ENCODE peak calls at places on chromosome 19, in five cellular contexts. One of them, this sample, is unnamed.

GRCh38 chr19:13859361-13859880 is 17.5 kb upstream of the NANOS3 start:
- DNase-seq in pancreas: no peak
- DNase-seq in neural progenitor cell: no peak
- DNase-seq in RWPE2: no peak
- DNase-seq in DND-41: no peak
- DNase-seq in this sample: no peak

GRCh38 chr19:16496613-16496983 is 404 bp downstream of the C19orf44 start:
- DNase-seq in pancreas: no peak
- DNase-seq in neural progenitor cell: no peak
- DNase-seq in RWPE2: no peak
- DNase-seq in DND-41: no peak
- DNase-seq in this sample: no peak

GRCh38 chr19:2409352-2409912 is 18.0 kb downstream of the TIMM13 start:
- DNase-seq in pancreas: no peak
- DNase-seq in neural progenitor cell: no peak
- DNase-seq in RWPE2: no peak
- DNase-seq in DND-41: no peak
- DNase-seq in this sample: no peak

GRCh38 chr19:35249848-35250711 is 1.3 kb downstream of the LSR start:
- DNase-seq in pancreas: no peak
- DNase-seq in neural progenitor cell: no peak
- DNase-seq in RWPE2: no peak
- DNase-seq in DND-41: no peak
- DNase-seq in this sample: no peak

GRCh38 chr19:18846862-18847515 is 15.2 kb downstream of the UPF1 start:
- DNase-seq in pancreas: peak; percentile 77
- DNase-seq in neural progenitor cell: peak; percentile 91
- DNase-seq in RWPE2: no peak
- DNase-seq in DND-41: peak; percentile 57
- DNase-seq in this sample: peak; percentile 67

GRCh38 chr19:3950871-3951861 is 18.3 kb downstream of the NMRK2 start:
- DNase-seq in pancreas: peak; percentile 45
- DNase-seq in neural progenitor cell: no peak
- DNase-seq in RWPE2: no peak
- DNase-seq in DND-41: no peak
- DNase-seq in this sample: no peak

GRCh38 chr19:55344444-55344843 is 4.8 kb downstream of the KMT5C start:
- DNase-seq in pancreas: no peak
- DNase-seq in neural progenitor cell: no peak
- DNase-seq in RWPE2: peak; percentile 85
- DNase-seq in DND-41: no peak
- DNase-seq in this sample: no peak

GRCh38 chr19:10862561-10863106 is 8.7 kb upstream of the CARM1 start:
- DNase-seq in pancreas: no peak
- DNase-seq in neural progenitor cell: no peak
- DNase-seq in RWPE2: no peak
- DNase-seq in DND-41: no peak
- DNase-seq in this sample: no peak

GRCh38 chr19:709965-710714 is 1.4 kb downstream of the PALM start:
- DNase-seq in pancreas: no peak
- DNase-seq in neural progenitor cell: peak; percentile 22
- DNase-seq in RWPE2: no peak
- DNase-seq in DND-41: no peak
- DNase-seq in this sample: no peak

GRCh38 chr19:17220207-17220758 is 5.1 kb downstream of the USE1 start:
- DNase-seq in pancreas: no peak
- DNase-seq in neural progenitor cell: no peak
- DNase-seq in RWPE2: no peak
- DNase-seq in DND-41: no peak
- DNase-seq in this sample: peak; percentile 61

GRCh38 chr19:3398114-3398899 is 31.9 kb downstream of the NFIC start:
- DNase-seq in pancreas: peak; percentile 91
- DNase-seq in neural progenitor cell: peak; percentile 46
- DNase-seq in RWPE2: no peak
- DNase-seq in DND-41: no peak
- DNase-seq in this sample: no peak

GRCh38 chr19:13017306-13018036 is 22.2 kb downstream of the NFIX start:
- DNase-seq in pancreas: no peak
- DNase-seq in neural progenitor cell: no peak
- DNase-seq in RWPE2: no peak
- DNase-seq in DND-41: no peak
- DNase-seq in this sample: no peak

DNA sequence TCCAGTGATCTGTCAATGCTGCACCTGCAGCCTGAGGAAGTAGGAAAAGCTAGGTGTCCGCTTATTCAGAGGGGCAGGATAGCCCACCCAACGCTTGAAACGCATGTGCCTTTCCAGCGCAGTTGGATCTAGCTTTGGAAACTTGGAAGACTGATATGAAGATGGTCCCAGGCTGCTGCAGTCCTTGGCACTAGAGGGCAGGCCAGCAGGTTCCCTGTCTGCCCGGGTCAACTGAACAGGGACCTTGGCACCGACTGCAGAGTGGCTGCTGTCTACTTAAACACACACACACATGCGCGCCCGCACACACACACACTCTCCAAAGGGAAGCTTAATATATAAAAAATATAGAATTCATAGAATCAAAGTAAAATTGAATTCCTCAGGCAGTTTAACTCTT is 100.0 kb downstream of the TSHZ3 start:
- DNase-seq in pancreas: no peak
- DNase-seq in neural progenitor cell: no peak
- DNase-seq in RWPE2: no peak
- DNase-seq in DND-41: no peak
- DNase-seq in this sample: no peak
- H3K27ac ChIP-seq in pancreas: no peak overlapping the region
- H3K27ac ChIP-seq in neural progenitor cell: no peak overlapping the region
- H3K27ac ChIP-seq in RWPE2: no peak overlapping the region
- H3K27ac ChIP-seq in DND-41: no peak overlapping the region
- H3K27ac ChIP-seq in this sample: no peak overlapping the region

GRCh38 chr19:11964496-11964857 is 363 bp upstream of the ZNF763 start:
- DNase-seq in pancreas: peak; percentile 37
- DNase-seq in neural progenitor cell: no peak
- DNase-seq in RWPE2: no peak
- DNase-seq in DND-41: no peak
- DNase-seq in this sample: no peak
- TF ChIP-seq CTCF in pancreas: no peak
- TF ChIP-seq CTCF in neural progenitor cell: peak; percentile 18
- TF ChIP-seq CTCF in RWPE2: no peak
- TF ChIP-seq CTCF in DND-41: peak; percentile 33
- TF ChIP-seq CTCF in this sample: no peak

GRCh38 chr19:48341006-48341405 is 15.7 kb downstream of the EMP3 start:
- DNase-seq in pancreas: no peak
- DNase-seq in neural progenitor cell: no peak
- DNase-seq in RWPE2: peak; percentile 88
- DNase-seq in DND-41: no peak
- DNase-seq in this sample: peak; percentile 86
- H3K27ac ChIP-seq in pancreas: no peak overlapping the region
- H3K27ac ChIP-seq in neural progenitor cell: no peak overlapping the region
- H3K27ac ChIP-seq in RWPE2: no peak overlapping the region
- H3K27ac ChIP-seq in DND-41: no peak overlapping the region
- H3K27ac ChIP-seq in this sample: peak overlapping the region; percentile 75

GRCh38 chr19:15323496-15324235 is 8.7 kb downstream of the BRD4 start:
- DNase-seq in pancreas: peak; percentile 68
- DNase-seq in neural progenitor cell: no peak
- DNase-seq in RWPE2: no peak
- DNase-seq in DND-41: no peak
- DNase-seq in this sample: peak; percentile 45
- TF ChIP-seq CTCF in pancreas: no peak
- TF ChIP-seq CTCF in neural progenitor cell: no peak
- TF ChIP-seq CTCF in RWPE2: no peak
- TF ChIP-seq CTCF in DND-41: no peak
- TF ChIP-seq CTCF in this sample: no peak

DNA sequence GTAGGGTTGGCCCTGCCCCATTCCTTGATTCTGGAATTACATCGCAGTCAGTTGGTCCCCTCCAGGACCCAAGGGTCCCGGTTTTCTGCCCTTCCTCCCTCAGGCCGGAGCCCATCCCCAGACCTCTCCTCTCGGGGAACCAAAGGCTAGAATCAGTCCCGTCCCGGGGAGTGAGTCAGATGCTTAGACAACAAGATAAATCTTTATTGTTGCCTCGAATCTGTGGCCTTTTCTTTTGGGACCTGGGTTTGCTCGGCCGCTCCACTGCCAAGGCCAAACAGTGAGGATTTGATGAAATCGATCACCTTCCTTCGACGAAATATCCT is 258 bp upstream of the RASIP1 start:
- DNase-seq in pancreas: no peak
- DNase-seq in neural progenitor cell: no peak
- DNase-seq in RWPE2: no peak
- DNase-seq in DND-41: no peak
- DNase-seq in this sample: no peak
- H3K27ac ChIP-seq in pancreas: peak overlapping the region; percentile 52
- H3K27ac ChIP-seq in neural progenitor cell: no peak overlapping the region
- H3K27ac ChIP-seq in RWPE2: no peak overlapping the region
- H3K27ac ChIP-seq in DND-41: no peak overlapping the region
- H3K27ac ChIP-seq in this sample: peak overlapping the region; percentile 80

DNA sequence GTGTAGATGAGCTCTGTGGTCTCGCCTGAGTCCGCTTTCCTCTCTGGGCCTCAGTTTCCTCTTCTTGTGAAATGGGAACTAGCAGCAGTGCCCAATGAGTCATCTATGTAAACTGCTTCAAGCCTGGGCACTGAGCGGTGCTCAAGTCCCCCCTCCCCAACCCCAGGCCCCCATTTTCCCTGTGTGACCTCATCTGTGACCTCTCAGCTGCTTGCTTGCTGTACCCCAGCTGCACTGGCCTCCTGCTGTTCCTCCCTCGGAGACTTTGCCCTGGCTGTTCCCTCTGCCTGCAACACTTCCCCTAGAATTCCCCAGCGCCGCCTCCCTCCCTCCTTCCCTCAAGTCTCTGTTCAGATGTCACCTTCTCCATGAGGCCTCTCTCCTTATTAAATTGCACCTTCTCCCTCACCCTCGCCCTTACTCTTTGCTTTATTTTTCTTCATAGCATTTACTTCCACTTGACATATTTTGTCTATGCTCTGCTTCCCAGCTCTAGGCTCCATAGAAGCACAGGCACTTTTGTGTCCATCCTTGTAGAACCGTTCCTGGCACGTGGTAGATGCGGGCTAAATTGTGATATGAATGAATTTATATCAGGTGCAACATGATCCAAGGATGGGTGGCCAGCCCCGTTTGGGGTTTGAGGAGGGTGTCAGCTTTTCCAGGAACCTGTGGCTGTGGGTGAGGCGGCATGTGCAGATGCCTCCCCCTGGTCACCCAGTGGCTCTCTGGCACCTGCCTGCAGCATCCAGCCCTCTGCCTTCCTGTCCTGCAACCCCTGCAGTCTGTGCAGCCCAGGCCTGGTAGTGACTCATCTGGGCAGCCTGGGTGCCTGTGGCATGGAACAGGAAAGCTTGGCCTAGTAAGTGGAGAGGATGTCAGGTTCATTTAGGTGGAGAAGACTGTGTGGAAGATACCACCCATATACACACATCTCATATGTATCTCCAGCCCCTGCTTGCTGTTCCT is 26.3 kb downstream of the SIPA1L3 start:
- DNase-seq in pancreas: peak; percentile 39
- DNase-seq in neural progenitor cell: peak; percentile 15
- DNase-seq in RWPE2: peak; percentile 76
- DNase-seq in DND-41: no peak
- DNase-seq in this sample: peak; percentile 79
- TF ChIP-seq CTCF in pancreas: no peak
- TF ChIP-seq CTCF in neural progenitor cell: no peak
- TF ChIP-seq CTCF in RWPE2: no peak
- TF ChIP-seq CTCF in DND-41: no peak
- TF ChIP-seq CTCF in this sample: no peak

DNA sequence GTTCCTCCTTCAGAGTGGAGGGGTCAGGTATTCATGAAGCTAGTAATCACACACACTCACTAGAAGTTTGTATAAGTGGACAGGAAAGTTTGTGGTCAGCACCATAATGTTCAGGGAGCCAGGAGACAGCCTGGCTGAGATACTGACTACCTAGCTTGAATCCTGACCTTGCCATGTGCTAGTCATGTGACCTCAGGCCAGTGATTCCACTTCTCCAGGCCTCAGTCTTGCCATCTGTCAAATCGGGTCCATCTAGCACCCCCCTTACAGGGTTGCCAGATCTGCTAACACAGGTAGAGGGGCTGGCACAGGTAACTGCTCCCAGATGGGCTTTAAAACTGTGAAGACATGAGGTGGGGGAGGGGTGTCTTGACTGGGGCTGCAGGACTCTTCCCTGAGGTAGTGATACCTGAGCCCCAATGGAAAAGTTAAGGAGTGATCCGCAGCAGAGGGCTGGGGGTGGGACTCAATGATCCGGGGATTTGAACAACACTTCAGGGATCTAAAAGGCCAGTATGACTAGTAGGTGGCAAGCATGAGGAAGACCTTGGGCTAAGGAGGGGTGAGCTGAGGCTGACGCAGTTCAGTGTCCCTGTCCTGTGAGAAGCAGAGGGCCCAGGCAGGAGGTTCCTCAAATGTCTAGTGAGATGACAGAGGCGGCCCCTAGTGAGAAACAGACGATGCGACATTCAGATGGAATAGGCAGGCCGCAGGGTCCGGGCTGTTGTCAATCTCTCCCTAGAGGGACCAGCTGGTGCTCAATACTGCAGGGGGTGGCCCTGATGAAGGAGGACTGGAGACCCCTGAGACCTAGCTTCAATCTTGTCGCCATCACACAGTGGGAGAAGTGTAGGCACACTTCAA is 8.5 kb downstream of the ACTMAP start:
- DNase-seq in pancreas: no peak
- DNase-seq in neural progenitor cell: no peak
- DNase-seq in RWPE2: no peak
- DNase-seq in DND-41: no peak
- DNase-seq in this sample: no peak
- H3K27ac ChIP-seq in pancreas: no peak overlapping the region
- H3K27ac ChIP-seq in neural progenitor cell: no peak overlapping the region
- H3K27ac ChIP-seq in RWPE2: no peak overlapping the region
- H3K27ac ChIP-seq in DND-41: no peak overlapping the region
- H3K27ac ChIP-seq in this sample: peak overlapping the region; percentile 69

DNA sequence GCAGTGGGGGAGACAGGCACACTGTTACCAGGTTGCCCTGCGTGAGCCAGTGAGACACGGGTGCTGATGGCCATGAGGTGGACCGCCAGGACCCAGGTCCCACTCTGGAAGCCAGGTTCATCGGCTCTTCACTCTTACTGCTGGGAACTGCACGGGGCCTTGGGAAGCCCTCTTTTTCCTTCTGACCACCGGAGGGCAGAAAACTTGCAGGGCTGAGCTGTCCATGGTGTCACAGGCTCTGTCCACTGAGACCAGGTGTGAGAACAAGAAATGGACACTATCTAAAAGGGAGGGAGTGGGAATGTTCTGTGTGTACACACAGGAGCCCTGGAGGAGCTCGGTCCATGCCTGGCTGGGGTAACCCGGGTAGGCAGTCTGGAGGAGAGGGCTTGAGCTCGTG is 93.4 kb downstream of the UQCRFS1 start:
- DNase-seq in pancreas: no peak
- DNase-seq in neural progenitor cell: peak; percentile 53
- DNase-seq in RWPE2: no peak
- DNase-seq in DND-41: no peak
- DNase-seq in this sample: no peak
- TF ChIP-seq CTCF in pancreas: no peak
- TF ChIP-seq CTCF in neural progenitor cell: peak; percentile 61
- TF ChIP-seq CTCF in RWPE2: no peak
- TF ChIP-seq CTCF in DND-41: peak; percentile 22
- TF ChIP-seq CTCF in this sample: no peak

This sample was measured in RWPE1.